ENCODE peak calls at places on chromosomes 2 and 18, in nine cellular contexts. D is B cell, P is colonic mucosa, H is cardiac muscle cell, Y is GM13977, W is tibial artery, S is HCT116, F is AG09319, T is fibroblast of villous mesenchyme. C is an unnamed sample.

GRCh38 chr2:182014284-182014683 is 28.6 kb downstream of the PPP1R1C start:
- DNase-seq in F (no peak), T (no peak), Y (no peak), W (no peak), H (no peak), D (no peak), P (no peak), S (no peak), C (no peak)

GRCh38 chr18:46946656-46947282 is 29.4 kb downstream of the KATNAL2 start:
- DNase-seq in H (peak), P (peak), Y (peak), F (peak), T (peak), W (peak), D (peak), S (no peak), C (peak)

GRCh38 chr2:96423281-96423680 is 81.9 kb downstream of the NEURL3 start:
- DNase-seq in W (no peak), S (no peak), F (no peak), T (no peak), P (no peak), H (peak), D (no peak), Y (no peak), C (no peak)

GRCh38 chr2:157874997-157875719 is 972 bp downstream of the ACVR1 start:
- DNase-seq in H (peak), P (peak), D (peak), Y (no peak), W (peak), T (peak), S (no peak), F (peak), C (no peak)

GRCh38 chr2:167626301-167626700 is 621.1 kb downstream of the STK39 start:
- DNase-seq in H (peak), P (no peak), F (no peak), T (no peak), W (no peak), D (no peak), S (no peak), Y (no peak), C (no peak)

GRCh38 chr2:236627846-236628245 is 58.2 kb downstream of the ACKR3 start:
- DNase-seq in S (no peak), F (no peak), D (no peak), P (no peak), Y (no peak), W (no peak), T (no peak), H (no peak), C (no peak)

GRCh38 chr2:217326238-217327022 is 466.6 kb upstream of the TNP1 start:
- DNase-seq in W (no peak), P (no peak), T (no peak), S (no peak), F (no peak), H (no peak), D (no peak), Y (no peak), C (no peak)

GRCh38 chr2:19140463-19141208 is 217.8 kb downstream of the OSR1 start:
- DNase-seq in S (peak), Y (no peak), H (peak), F (no peak), P (no peak), D (no peak), W (no peak), T (peak), C (no peak)

GRCh38 chr2:119333833-119334232 is 32.8 kb downstream of the C2orf76 start:
- DNase-seq in S (no peak), W (no peak), D (no peak), F (no peak), T (no peak), H (no peak), Y (no peak), P (no peak), C (no peak)

GRCh38 chr2:100237770-100238169 is 84.5 kb downstream of the LONRF2 start:
- DNase-seq in Y (no peak), S (no peak), P (no peak), D (no peak), W (no peak), F (no peak), H (no peak), T (no peak), C (no peak)

GRCh38 chr2:177165103-177165583 is 47.5 kb upstream of the HNRNPA3 start:
- DNase-seq in S (no peak), Y (no peak), D (peak), F (no peak), P (peak), W (peak), H (peak), T (peak), C (no peak)

GRCh38 chr18:13549879-13550231 is 176.5 kb downstream of the FAM210A start:
- DNase-seq in D (no peak), F (no peak), P (no peak), W (no peak), H (no peak), S (no peak), T (no peak), Y (no peak), C (no peak)

GRCh38 chr18:73842795-73843394 is 304.7 kb downstream of the FBXO15 start:
- DNase-seq in W (no peak), F (no peak), D (peak), Y (peak), P (peak), T (peak), H (peak), S (peak), C (peak)

GRCh38 chr2:224780096-224780495 is 63.9 kb upstream of the CCDC195 start:
- DNase-seq in H (no peak), Y (no peak), D (no peak), P (no peak), S (no peak), T (no peak), F (no peak), W (no peak), C (no peak)

GRCh38 chr18:14221689-14222088 is 89.5 kb upstream of the ZNF519 start:
- DNase-seq in P (no peak), H (no peak), T (no peak), W (no peak), D (no peak), F (no peak), Y (peak), S (no peak), C (no peak)

GRCh38 chr2:118046628-118047210 is 32.8 kb upstream of the CCDC93 start:
- DNase-seq in W (no peak), H (peak), T (peak), F (no peak), P (no peak), D (peak), Y (peak), S (peak), C (peak)

GRCh38 chr2:52395912-52396311 is 1364.0 kb upstream of the NRXN1 start:
- DNase-seq in W (no peak), S (no peak), T (no peak), H (peak), Y (no peak), F (no peak), D (no peak), P (no peak), C (no peak)

GRCh38 chr2:227871375-227871788 is at the start of gene DAW1:
- DNase-seq in D (peak), S (no peak), Y (peak), W (no peak), P (peak), H (peak), F (no peak), T (peak), C (no peak)

GRCh38 chr2:145729993-145730770 is 1210.3 kb upstream of the ZEB2 start:
- DNase-seq in F (no peak), Y (no peak), T (no peak), P (no peak), D (no peak), H (no peak), W (no peak), S (no peak), C (no peak)

GRCh38 chr2:46874236-46874929 is 41.2 kb downstream of the MCFD2 start:
- DNase-seq in P (no peak), T (peak), W (peak), F (no peak), H (no peak), S (no peak), D (no peak), Y (no peak), C (no peak)

GRCh38 chr2:46873632-46874068 is 42.0 kb downstream of the MCFD2 start:
- DNase-seq in P (peak), S (peak), H (peak), D (no peak), Y (no peak), W (peak), T (peak), F (peak), C (no peak)

GRCh38 chr2:46871976-46872381 is 43.6 kb downstream of the MCFD2 start:
- DNase-seq in T (peak), D (no peak), W (no peak), S (no peak), Y (no peak), P (no peak), H (no peak), F (no peak), C (no peak)

GRCh38 chr2:46875226-46875899 is 40.2 kb downstream of the MCFD2 start:
- DNase-seq in T (no peak), P (no peak), D (no peak), Y (no peak), H (no peak), F (no peak), S (no peak), W (no peak), C (no peak)

GRCh38 chr2:46872876-46873631 is 42.6 kb downstream of the MCFD2 start:
- DNase-seq in P (no peak), H (peak), D (no peak), W (peak), Y (no peak), S (no peak), F (no peak), T (peak), C (no peak)
- TF ChIP-seq CTCF in P (no peak), H (no peak), D (no peak), W (no peak), Y (no peak), S (no peak), F (no peak), T (no peak), C (no peak)

DNA sequence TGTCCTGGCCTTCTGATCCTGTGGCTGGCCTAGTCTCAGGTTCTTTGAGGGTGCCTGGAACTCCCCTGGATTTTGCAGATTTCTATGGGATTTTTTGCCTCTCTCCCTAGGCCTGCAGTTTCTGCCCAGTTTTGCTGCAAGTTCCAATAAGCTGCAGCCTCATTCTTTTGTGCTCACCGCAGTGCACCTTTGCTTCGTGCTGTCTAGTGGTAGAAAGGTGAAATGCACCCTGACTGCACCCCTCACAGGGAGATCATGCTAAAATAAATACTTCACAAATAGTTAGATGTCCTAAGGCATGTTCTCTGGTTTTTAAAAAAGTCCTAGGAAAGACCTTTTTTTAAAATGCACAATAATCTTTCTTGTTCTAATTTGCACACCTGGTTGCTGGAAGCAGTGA is 72.5 kb downstream of the GNAL start:
- DNase-seq in Y (no peak), P (no peak), H (no peak), F (no peak), W (no peak), T (no peak), D (no peak), S (peak), C (no peak)
- TF ChIP-seq CTCF in Y (no peak), P (no peak), H (no peak), F (no peak), W (no peak), T (peak), D (no peak), S (no peak), C (no peak)

GRCh38 chr2:121483021-121483420 is 47.7 kb upstream of the RNU4ATAC start:
- DNase-seq in F (no peak), Y (no peak), W (no peak), P (no peak), T (no peak), S (no peak), D (no peak), H (no peak), C (no peak)

GRCh38 chr2:121489284-121489683 is 41.4 kb upstream of the RNU4ATAC start:
- DNase-seq in Y (no peak), P (no peak), F (no peak), T (peak), H (peak), W (no peak), S (no peak), D (no peak), C (no peak)

GRCh38 chr2:121485039-121485438 is 45.6 kb upstream of the RNU4ATAC start:
- DNase-seq in T (no peak), Y (no peak), H (peak), F (no peak), S (no peak), W (no peak), P (no peak), D (no peak), C (no peak)

GRCh38 chr2:121489944-121490585 is 40.6 kb upstream of the RNU4ATAC start:
- DNase-seq in Y (no peak), H (no peak), P (no peak), S (no peak), D (no peak), T (peak), W (no peak), F (no peak), C (no peak)

GRCh38 chr2:121486191-121486590 is 44.5 kb upstream of the RNU4ATAC start:
- DNase-seq in H (no peak), D (no peak), F (no peak), T (no peak), S (no peak), W (no peak), P (no peak), Y (no peak), C (no peak)
- TF ChIP-seq CTCF in H (no peak), D (no peak), F (no peak), T (no peak), S (no peak), W (no peak), P (no peak), Y (no peak), C (no peak)

GRCh38 chr2:45747363-45747762 is 95.9 kb downstream of the PRKCE start:
- DNase-seq in F (no peak), S (no peak), H (no peak), W (no peak), T (no peak), D (no peak), Y (no peak), P (no peak), C (no peak)

GRCh38 chr2:45745231-45745630 is 93.8 kb downstream of the PRKCE start:
- DNase-seq in S (no peak), Y (no peak), F (no peak), D (no peak), W (no peak), T (no peak), P (peak), H (no peak), C (no peak)

GRCh38 chr2:45746888-45747287 is 95.4 kb downstream of the PRKCE start:
- DNase-seq in Y (no peak), P (no peak), F (peak), W (no peak), T (no peak), S (no peak), D (no peak), H (no peak), C (no peak)

GRCh38 chr2:45741451-45741850 is 90.0 kb downstream of the PRKCE start:
- DNase-seq in S (no peak), D (no peak), W (no peak), H (peak), T (peak), P (no peak), F (no peak), Y (no peak), C (no peak)

GRCh38 chr2:45743531-45744391 is 92.3 kb downstream of the PRKCE start:
- DNase-seq in H (peak), P (peak), D (no peak), T (peak), Y (no peak), F (peak), W (peak), S (no peak), C (no peak)
- TF ChIP-seq CTCF in H (no peak), P (no peak), D (no peak), T (no peak), Y (no peak), F (peak), W (no peak), S (no peak), C (no peak)

GRCh38 chr2:179712825-179713224 is 148.6 kb downstream of the ZNF385B start:
- DNase-seq in H (no peak), F (no peak), D (no peak), S (no peak), Y (no peak), W (no peak), P (no peak), T (no peak), C (no peak)
- TF ChIP-seq CTCF in H (no peak), F (no peak), D (no peak), S (no peak), Y (no peak), W (no peak), P (no peak), T (no peak), C (no peak)

DNA sequence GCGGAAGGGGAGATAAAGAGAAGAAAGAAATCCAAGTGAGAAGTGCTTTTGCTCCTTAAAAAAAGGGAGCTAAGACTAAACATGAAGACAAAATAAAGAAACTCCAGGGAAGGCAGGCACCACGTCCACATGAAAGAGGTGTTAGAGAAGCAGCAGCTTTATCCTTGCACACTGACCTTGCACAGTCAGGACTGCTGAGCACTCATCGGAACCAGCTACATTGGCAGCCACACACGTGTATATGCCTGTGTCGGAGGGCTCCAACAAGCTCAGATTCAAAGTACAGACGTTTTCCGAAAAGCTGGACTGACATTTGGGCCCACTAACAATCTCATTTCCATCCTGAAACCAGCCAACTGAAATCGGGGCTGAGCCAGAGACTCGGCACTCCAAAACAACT is 88.2 kb downstream of the TTN start:
- DNase-seq in T (no peak), D (no peak), S (no peak), P (no peak), F (no peak), W (no peak), H (no peak), Y (no peak), C (no peak)
- TF ChIP-seq CTCF in T (no peak), D (no peak), S (no peak), P (no peak), F (no peak), W (no peak), H (no peak), Y (no peak), C (no peak)

DNA sequence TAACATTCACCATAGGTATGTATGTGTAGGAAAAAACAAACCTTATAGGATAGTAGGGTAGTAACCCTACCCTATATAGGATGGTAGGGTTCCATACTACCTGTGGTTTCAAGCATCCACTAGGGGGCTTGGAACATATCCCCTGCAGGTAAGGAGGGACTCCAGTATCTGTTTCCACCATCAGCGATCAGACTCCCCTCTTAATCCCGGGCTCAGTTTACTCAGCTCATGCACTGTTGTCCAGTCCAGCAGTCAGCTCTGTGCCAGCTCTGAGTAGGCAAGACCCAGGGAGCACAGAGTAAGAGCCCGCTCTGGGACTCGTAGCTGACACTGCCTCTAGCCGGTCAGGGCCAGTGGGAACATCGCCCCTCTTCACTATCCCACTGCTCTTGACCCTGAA is 61.7 kb downstream of the MEX3C start:
- DNase-seq in W (no peak), P (no peak), D (peak), T (no peak), H (no peak), S (peak), Y (no peak), F (no peak), C (no peak)
- TF ChIP-seq CTCF in W (no peak), P (no peak), D (peak), T (peak), H (peak), S (no peak), Y (peak), F (peak), C (peak)

C was measured in D721Med.